ENCODE peak calls at places on chromosomes 2 and 18, in four cellular contexts. I is activated T-helper 17 cell treated with anti-CD3 and anti-CD28 coated beads, Interleukin-2, amount 50 U/mL, for 72 hours; U is left cardiac atrium; V is gastroesophageal sphincter. J is an unnamed sample.
A peak's percentile ranks its signal among the peaks of the same experiment; 100 is the strongest.

GRCh38 chr2:30645745-30646119 is 161.5 kb downstream of the CAPN13 start:
- ATAC-seq in I (no peak), U (no peak), V (no peak), J (no peak)

GRCh38 chr18:55248497-55248896 is 289.2 kb upstream of the CCDC68 start:
- ATAC-seq in I (no peak), U (no peak), V (no peak), J (no peak)

GRCh38 chr2:207792244-207792785 is 22.6 kb upstream of the FZD5 start:
- ATAC-seq in I (no peak), U (peak; percentile 74), V (peak; percentile 58), J (no peak)

GRCh38 chr2:100178085-100178788 is 35.8 kb upstream of the AFF3 start:
- ATAC-seq in I (peak; percentile 78), U (no peak), V (no peak), J (peak; percentile 41)

GRCh38 chr2:159738509-159739390 is 26.4 kb downstream of the MARCHF7 start:
- ATAC-seq in I (no peak), U (peak; percentile 51), V (no peak), J (no peak)

GRCh38 chr2:10430886-10431622 is 17.1 kb downstream of the ODC1 start:
- ATAC-seq in I (no peak), U (no peak), V (no peak), J (no peak)

GRCh38 chr2:162232027-162232426 is 11.2 kb downstream of the FAP start:
- ATAC-seq in I (no peak), U (no peak), V (no peak), J (no peak)

GRCh38 chr2:238428866-238429265 is 2.1 kb downstream of the ASB1 start:
- ATAC-seq in I (no peak), U (no peak), V (no peak), J (no peak)

GRCh38 chr2:182767578-182767977 is 51.5 kb downstream of the DNAJC10 start:
- ATAC-seq in I (no peak), U (no peak), V (no peak), J (no peak)

GRCh38 chr18:25503567-25504081 is 151.7 kb upstream of the ZNF521 start:
- ATAC-seq in I (no peak), U (peak; percentile 99), V (peak; percentile 94), J (no peak)

GRCh38 chr2:28516430-28516829 is 20.6 kb downstream of the PLB1 start:
- ATAC-seq in I (no peak), U (peak; percentile 8), V (no peak), J (no peak)

GRCh38 chr2:28583899-28584553 is 88.2 kb downstream of the PLB1 start:
- ATAC-seq in I (peak; percentile 96), U (peak; percentile 97), V (peak; percentile 93), J (peak; percentile 96)

GRCh38 chr2:29130295-29130694 is 15.1 kb downstream of the CLIP4 start:
- ATAC-seq in I (peak; percentile 98), U (peak; percentile 94), V (peak; percentile 73), J (peak; percentile 96)

GRCh38 chr2:108367776-108368175 is 10.0 kb upstream of the SULT1C4 start:
- ATAC-seq in I (no peak), U (no peak), V (no peak), J (no peak)

GRCh38 chr2:43075054-43075593 is 151.3 kb downstream of the ZFP36L2 start:
- ATAC-seq in I (no peak), U (peak; percentile 85), V (peak; percentile 85), J (no peak)

GRCh38 chr2:227370791-227371312 is 8.3 kb downstream of the TM4SF20 start:
- ATAC-seq in I (peak; percentile 71), U (peak; percentile 77), V (peak; percentile 60), J (no peak)

GRCh38 chr2:26412091-26412673 is 10.5 kb downstream of the DRC1 start:
- ATAC-seq in I (peak; percentile 72), U (no peak), V (no peak), J (peak; percentile 48)

GRCh38 chr2:85248741-85249524 is 78.9 kb downstream of the TGOLN2 start:
- ATAC-seq in I (no peak), U (peak; percentile 74), V (no peak), J (no peak)

GRCh38 chr2:159153463-159153862 is 133.0 kb downstream of the WDSUB1 start:
- ATAC-seq in I (no peak), U (peak; percentile 33), V (no peak), J (no peak)

GRCh38 chr2:64487256-64488049 is 33.5 kb downstream of the LGALSL start:
- ATAC-seq in I (no peak), U (peak; percentile 30), V (no peak), J (no peak)

GRCh38 chr2:160114020-160114419 is 51.6 kb upstream of the PLA2R1 start:
- ATAC-seq in I (no peak), U (no peak), V (no peak), J (no peak)

GRCh38 chr18:77092104-77093066 is 40.2 kb downstream of the MBP start:
- ATAC-seq in I (no peak), U (no peak), V (no peak), J (no peak)

GRCh38 chr2:225318440-225318839 is 81.1 kb upstream of the NYAP2 start:
- ATAC-seq in I (no peak), U (no peak), V (no peak), J (no peak)

GRCh38 chr2:9430316-9431293 is 7.2 kb downstream of the CPSF3 start:
- ATAC-seq in I (peak; percentile 76), U (no peak), V (no peak), J (peak; percentile 81)

GRCh38 chr2:197045115-197045514 is 118.6 kb upstream of the PGAP1 start:
- ATAC-seq in I (no peak), U (no peak), V (no peak), J (no peak)

GRCh38 chr18:48711651-48712486 is 173.0 kb downstream of the CTIF start:
- ATAC-seq in I (peak; percentile 53), U (peak; percentile 30), V (no peak), J (no peak)

GRCh38 chr2:32384529-32384928 is 27.7 kb downstream of the BIRC6 start:
- ATAC-seq in I (no peak), U (no peak), V (no peak), J (no peak)

GRCh38 chr2:158184001-158184400 is 82.3 kb downstream of the UPP2 start:
- ATAC-seq in I (no peak), U (no peak), V (no peak), J (no peak)

GRCh38 chr2:176117162-176117822 is 714 bp downstream of the HOXD10 start:
- ATAC-seq in I (no peak), U (no peak), V (no peak), J (no peak)

GRCh38 chr18:28201056-28201455 is 24.1 kb upstream of the CDH2 start:
- ATAC-seq in I (no peak), U (no peak), V (no peak), J (no peak)

GRCh38 chr2:233838726-233839446 is 15.4 kb downstream of the HJURP start:
- ATAC-seq in I (no peak), U (no peak), V (no peak), J (no peak)

GRCh38 chr2:151771599-151772358 is 37.5 kb upstream of the NEB start:
- ATAC-seq in I (no peak), U (peak; percentile 85), V (peak; percentile 71), J (peak; percentile 40)

GRCh38 chr2:9565436-9566153 is 10.0 kb upstream of the ADAM17 start:
- ATAC-seq in I (peak; percentile 38), U (peak; percentile 98), V (peak; percentile 99), J (no peak)

GRCh38 chr2:19632327-19633040 is 269.3 kb downstream of the TTC32 start:
- ATAC-seq in I (no peak), U (peak; percentile 95), V (peak; percentile 63), J (no peak)

GRCh38 chr2:173086518-173087213 is 11.0 kb downstream of the MAP3K20 start:
- ATAC-seq in I (no peak), U (peak; percentile 47), V (peak; percentile 59), J (no peak)

GRCh38 chr2:72222829-72223564 is 75.3 kb upstream of the CYP26B1 start:
- ATAC-seq in I (no peak), U (no peak), V (no peak), J (no peak)

GRCh38 chr2:196260546-196260945 is 89.2 kb upstream of the STK17B start:
- ATAC-seq in I (peak; percentile 35), U (no peak), V (no peak), J (peak; percentile 32)

GRCh38 chr2:25052948-25053477 is 11.1 kb downstream of the EFR3B start:
- ATAC-seq in I (no peak), U (peak; percentile 54), V (no peak), J (no peak)

J was measured in activated CD4-positive, CD25-positive, alpha-beta regulatory T cell treated with anti-CD3 and anti-CD28 coated beads, Interleukin-2, amount 50 U/mL, for 24 hours.